ENCODE peak calls at places on chromosomes 1 and 21, in nine cellular contexts. P, L, G, V, J, A, C, D and T are unnamed samples.

GRCh38 chr1:11955221-11955620 is 20.7 kb downstream of the PLOD1 start:
- DNase-seq in P (no peak), L (no peak), G (no peak), V (no peak), J (no peak), A (no peak), C (no peak), D (no peak), T (no peak)

GRCh38 chr1:63623952-63624351 is 30.7 kb downstream of the PGM1 start:
- DNase-seq in P (no peak), L (no peak), G (no peak), V (no peak), J (no peak), A (no peak), C (no peak), D (no peak), T (no peak)

GRCh38 chr1:25805863-25806225 is 5.9 kb downstream of the SELENON start:
- DNase-seq in P (peak), L (no peak), G (peak), V (no peak), J (no peak), A (no peak), C (no peak), D (no peak), T (peak)

GRCh38 chr1:234862360-234862943 is 252.5 kb upstream of the IRF2BP2 start:
- DNase-seq in P (no peak), L (no peak), G (no peak), V (no peak), J (no peak), A (no peak), C (no peak), D (no peak), T (no peak)

GRCh38 chr21:28261291-28261690 is 731.4 kb downstream of the LTN1 start:
- DNase-seq in P (no peak), L (no peak), G (no peak), V (peak), J (no peak), A (no peak), C (no peak), D (no peak), T (no peak)

GRCh38 chr1:172476218-172476811 is 32.4 kb upstream of the PIGC start:
- DNase-seq in P (no peak), L (no peak), G (no peak), V (no peak), J (no peak), A (no peak), C (no peak), D (no peak), T (no peak)

GRCh38 chr1:88998716-88999115 is 6.3 kb upstream of the KYAT3 start:
- DNase-seq in P (no peak), L (no peak), G (peak), V (peak), J (no peak), A (no peak), C (no peak), D (peak), T (peak)

GRCh38 chr1:154784924-154785531 is 85.1 kb downstream of the KCNN3 start:
- DNase-seq in P (peak), L (peak), G (no peak), V (no peak), J (peak), A (no peak), C (no peak), D (no peak), T (no peak)

GRCh38 chr21:15006594-15007230 is 58.1 kb downstream of the NRIP1 start:
- DNase-seq in P (no peak), L (no peak), G (no peak), V (no peak), J (no peak), A (no peak), C (no peak), D (no peak), T (no peak)

GRCh38 chr1:6801998-6802397 is 16.7 kb downstream of the CAMTA1 start:
- DNase-seq in P (no peak), L (no peak), G (peak), V (peak), J (no peak), A (no peak), C (no peak), D (no peak), T (peak)

GRCh38 chr1:147384805-147385204 is 142.3 kb downstream of the CHD1L start:
- DNase-seq in P (no peak), L (no peak), G (no peak), V (no peak), J (no peak), A (no peak), C (no peak), D (no peak), T (no peak)

GRCh38 chr1:203074610-203075009 is 11.2 kb downstream of the MYOG start:
- DNase-seq in P (no peak), L (no peak), G (no peak), V (no peak), J (no peak), A (no peak), C (no peak), D (no peak), T (no peak)

GRCh38 chr1:92502247-92502646 is 15.5 kb upstream of the GFI1 start:
- DNase-seq in P (no peak), L (no peak), G (no peak), V (peak), J (no peak), A (no peak), C (no peak), D (no peak), T (no peak)

GRCh38 chr1:30534551-30534940 is 188.8 kb downstream of the MATN1 start:
- DNase-seq in P (peak), L (no peak), G (no peak), V (no peak), J (no peak), A (no peak), C (no peak), D (no peak), T (no peak)

GRCh38 chr1:164902491-164902890 is 343.5 kb downstream of the PBX1 start:
- DNase-seq in P (no peak), L (no peak), G (no peak), V (no peak), J (no peak), A (no peak), C (no peak), D (no peak), T (no peak)

GRCh38 chr1:81505831-81506230 is 294.9 kb upstream of the ADGRL2 start:
- DNase-seq in P (no peak), L (no peak), G (no peak), V (no peak), J (no peak), A (no peak), C (no peak), D (no peak), T (no peak)

GRCh38 chr1:211376807-211377206 is 50.2 kb downstream of the TRAF5 start:
- DNase-seq in P (no peak), L (no peak), G (no peak), V (no peak), J (no peak), A (no peak), C (no peak), D (no peak), T (no peak)